ENCODE peak calls at places on chromosomes 4 and X, in eight cellular contexts. M, B, F, C, K, G, D and Y are unnamed samples.

GRCh38 chr4:121324331-121324730 is 56.5 kb downstream of the QRFPR start:
- DNase-seq in M (no peak), B (no peak), F (no peak), C (no peak), K (no peak), G (no peak), D (no peak), Y (no peak)

GRCh38 chr4:77538574-77539157 is 67.0 kb upstream of the CXCL13 start:
- DNase-seq in M (no peak), B (peak; percentile 80), F (peak; percentile 67), C (peak; percentile 71), K (no peak), G (no peak), D (peak; percentile 29), Y (peak; percentile 13)

GRCh38 chr4:58510652-58511051 is 1400.5 kb upstream of the IGFBP7 start:
- DNase-seq in M (no peak), B (no peak), F (no peak), C (no peak), K (no peak), G (no peak), D (no peak), Y (no peak)

GRCh38 chrX:133868687-133869086 is 116.7 kb downstream of the GPC3 start:
- DNase-seq in M (no peak), B (no peak), F (no peak), C (no peak), K (no peak), G (no peak), D (no peak), Y (no peak)

GRCh38 chr4:184450743-184451142 is 23.6 kb downstream of the IRF2 start:
- DNase-seq in M (no peak), B (no peak), F (no peak), C (no peak), K (no peak), G (no peak), D (no peak), Y (no peak)

GRCh38 chr4:23320881-23321612 is 568.8 kb downstream of the PPARGC1A start:
- DNase-seq in M (no peak), B (peak; percentile 78), F (no peak), C (no peak), K (no peak), G (no peak), D (no peak), Y (no peak)

GRCh38 chrX:48514126-48514806 is 5.5 kb downstream of the PORCN start:
- DNase-seq in M (no peak), B (no peak), F (no peak), C (peak; percentile 55), K (no peak), G (no peak), D (no peak), Y (no peak)

GRCh38 chr4:87566276-87566675 is 37.1 kb upstream of the SPARCL1 start:
- DNase-seq in M (no peak), B (no peak), F (no peak), C (no peak), K (no peak), G (no peak), D (no peak), Y (no peak)

GRCh38 chrX:120336899-120337298 is 25.0 kb upstream of the ATP1B4 start:
- DNase-seq in M (no peak), B (no peak), F (no peak), C (no peak), K (no peak), G (no peak), D (no peak), Y (no peak)

GRCh38 chrX:21812628-21813027 is 26.8 kb upstream of the MBTPS2 start:
- DNase-seq in M (no peak), B (no peak), F (no peak), C (no peak), K (no peak), G (no peak), D (no peak), Y (no peak)

GRCh38 chr4:60116592-60116991 is 1083.5 kb upstream of the ADGRL3 start:
- DNase-seq in M (no peak), B (no peak), F (no peak), C (no peak), K (no peak), G (no peak), D (no peak), Y (no peak)

GRCh38 chr4:86092684-86093083 is 267.2 kb downstream of the MAPK10 start:
- DNase-seq in M (no peak), B (peak; percentile 73), F (peak; percentile 90), C (peak; percentile 66), K (no peak), G (no peak), D (peak; percentile 21), Y (peak; percentile 45)

GRCh38 chrX:47958943-47959342 is 44.8 kb downstream of the ZNF182 start:
- DNase-seq in M (no peak), B (no peak), F (peak; percentile 17), C (no peak), K (no peak), G (no peak), D (no peak), Y (peak; percentile 7)

GRCh38 chrX:2894885-2895292 is 34.2 kb downstream of the ARSD start:
- DNase-seq in M (no peak), B (peak; percentile 59), F (peak; percentile 26), C (no peak), K (no peak), G (no peak), D (no peak), Y (peak; percentile 97)

GRCh38 chr4:174592256-174592984 is 70.1 kb upstream of the HPGD start:
- DNase-seq in M (no peak), B (no peak), F (peak; percentile 27), C (no peak), K (no peak), G (no peak), D (no peak), Y (no peak)

GRCh38 chrX:889966-890651 is 259.5 kb downstream of the SHOX start:
- DNase-seq in M (no peak), B (no peak), F (no peak), C (no peak), K (no peak), G (no peak), D (no peak), Y (no peak)

GRCh38 chr4:5398056-5398455 is 310.3 kb downstream of the EVC2 start:
- DNase-seq in M (no peak), B (no peak), F (no peak), C (no peak), K (no peak), G (no peak), D (no peak), Y (no peak)

GRCh38 chr4:119040711-119041185 is 94.9 kb upstream of the MYOZ2 start:
- DNase-seq in M (no peak), B (peak; percentile 84), F (peak; percentile 88), C (peak; percentile 83), K (peak; percentile 49), G (no peak), D (peak; percentile 52), Y (peak; percentile 86)

GRCh38 chr4:119039160-119039559 is 96.5 kb upstream of the MYOZ2 start:
- DNase-seq in M (no peak), B (no peak), F (no peak), C (no peak), K (no peak), G (no peak), D (no peak), Y (no peak)

GRCh38 chr4:119040261-119040660 is 95.4 kb upstream of the MYOZ2 start:
- DNase-seq in M (no peak), B (no peak), F (no peak), C (no peak), K (no peak), G (no peak), D (no peak), Y (no peak)

GRCh38 chr4:119038465-119038864 is 97.2 kb upstream of the MYOZ2 start:
- DNase-seq in M (no peak), B (peak; percentile 27), F (peak; percentile 70), C (peak; percentile 24), K (no peak), G (no peak), D (no peak), Y (peak; percentile 37)

DNA sequence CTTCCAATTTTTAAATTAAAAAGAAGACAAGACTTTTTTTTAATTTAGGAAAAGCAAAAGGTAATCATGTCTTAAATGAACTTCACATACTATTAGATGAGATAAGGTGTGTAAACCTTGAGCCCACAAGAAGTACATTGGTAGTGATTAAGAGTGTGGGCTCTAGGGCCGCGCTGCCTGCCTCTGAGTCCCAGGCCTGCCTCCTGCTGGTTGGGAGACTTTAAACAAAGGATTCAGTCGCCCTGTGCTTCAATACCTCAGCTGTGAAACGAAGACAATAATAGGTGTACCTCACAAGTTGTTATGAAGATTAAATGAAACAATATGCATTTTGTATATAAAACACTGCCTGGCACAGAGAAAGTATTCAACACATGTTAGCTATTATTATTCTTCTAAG is 95.9 kb upstream of the MYOZ2 start:
- DNase-seq in M (no peak), B (no peak), F (no peak), C (no peak), K (no peak), G (no peak), D (no peak), Y (no peak)
- TF ChIP-seq CTCF in M (no peak), B (no peak), F (peak; percentile 14), C (peak; percentile 13), K (peak; percentile 54), G (peak; percentile 26), D (no peak), Y (peak; percentile 15)

GRCh38 chr4:98517444-98518021 is 140.9 kb downstream of the TSPAN5 start:
- DNase-seq in M (no peak), B (peak; percentile 87), F (peak; percentile 52), C (no peak), K (no peak), G (no peak), D (no peak), Y (peak; percentile 96)
- H3K4me3 ChIP-seq in M (no peak overlapping the region), B (no peak overlapping the region), F (no peak overlapping the region), C (no peak overlapping the region), K (no peak overlapping the region), G (no peak overlapping the region), D (no peak overlapping the region), Y (no peak overlapping the region)

DNA sequence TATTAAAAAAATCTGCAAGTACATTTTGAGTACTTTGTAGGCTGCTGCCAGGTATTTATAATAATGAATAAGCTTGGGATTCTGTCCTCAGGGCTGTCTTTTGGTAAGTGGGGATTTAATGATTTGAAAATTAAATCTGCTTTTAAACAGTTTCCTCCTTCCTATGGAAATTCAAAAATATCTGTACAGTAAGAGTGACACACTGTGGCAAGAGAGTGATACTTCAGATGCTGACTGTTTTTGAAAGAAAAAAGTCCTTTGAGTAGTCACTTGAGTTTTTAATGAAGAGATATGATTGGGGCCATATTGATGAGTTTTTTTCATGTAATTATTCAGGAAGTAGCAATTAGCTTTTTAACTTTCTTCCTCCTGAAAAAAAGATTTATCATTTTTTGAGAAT is 49.2 kb downstream of the SMARCAD1 start:
- DNase-seq in M (no peak), B (peak; percentile 19), F (peak; percentile 8), C (no peak), K (no peak), G (no peak), D (no peak), Y (no peak)
- TF ChIP-seq CTCF in M (no peak), B (peak; percentile 38), F (peak; percentile 21), C (peak; percentile 6), K (no peak), G (peak; percentile 53), D (no peak), Y (no peak)

DNA sequence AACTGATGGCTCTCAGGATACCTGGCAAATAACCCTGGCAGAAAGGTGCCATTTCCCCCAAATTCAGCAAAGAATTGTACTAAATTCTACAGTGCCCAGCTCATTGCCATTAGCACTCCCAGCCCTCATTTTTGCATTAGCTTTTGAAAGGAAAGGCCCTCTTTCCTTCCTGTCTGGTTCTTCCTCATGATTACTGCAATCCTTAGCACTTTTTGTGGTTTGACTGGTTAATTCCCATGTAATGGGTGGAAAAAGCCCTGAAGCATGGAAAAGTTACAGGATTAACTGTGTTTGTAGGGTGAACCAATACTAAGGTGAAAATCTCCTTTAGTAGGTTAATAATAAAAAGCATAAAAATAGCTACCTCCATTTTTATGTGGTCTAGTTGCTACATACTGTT is 139.5 kb downstream of the NPNT start:
- DNase-seq in M (no peak), B (no peak), F (no peak), C (no peak), K (no peak), G (no peak), D (no peak), Y (no peak)
- H3K4me3 ChIP-seq in M (no peak overlapping the region), B (no peak overlapping the region), F (no peak overlapping the region), C (no peak overlapping the region), K (no peak overlapping the region), G (no peak overlapping the region), D (no peak overlapping the region), Y (no peak overlapping the region)